ENCODE peak calls at places on chromosomes 1 and 21, in four cellular contexts. One of them, this sample, is unnamed.

GRCh38 chr1:166915941-166916340 is 39.9 kb upstream of the TADA1 start:
- DNase-seq in iris pigment epithelial cell: peak
- DNase-seq in memory B cell: no peak
- DNase-seq in amniotic stem cell: no peak
- DNase-seq in this sample: no peak

GRCh38 chr1:192350351-192350750 is 33.6 kb downstream of the RGS21 start:
- DNase-seq in iris pigment epithelial cell: no peak
- DNase-seq in memory B cell: no peak
- DNase-seq in amniotic stem cell: no peak
- DNase-seq in this sample: no peak

GRCh38 chr1:68782890-68783289 is 286.0 kb upstream of the DEPDC1 start:
- DNase-seq in memory B cell: no peak
- DNase-seq in iris pigment epithelial cell: no peak
- DNase-seq in amniotic stem cell: no peak
- DNase-seq in this sample: no peak

GRCh38 chr1:20413136-20413790 is 72.7 kb downstream of the CAMK2N1 start:
- DNase-seq in memory B cell: no peak
- DNase-seq in amniotic stem cell: no peak
- DNase-seq in iris pigment epithelial cell: no peak
- DNase-seq in this sample: no peak

GRCh38 chr1:91282695-91283420 is 121.8 kb downstream of the HFM1 start:
- DNase-seq in iris pigment epithelial cell: peak
- DNase-seq in amniotic stem cell: peak
- DNase-seq in memory B cell: peak
- DNase-seq in this sample: no peak

GRCh38 chr21:37437376-37438080 is 71.0 kb downstream of the DYRK1A start:
- DNase-seq in iris pigment epithelial cell: peak
- DNase-seq in amniotic stem cell: no peak
- DNase-seq in memory B cell: no peak
- DNase-seq in this sample: no peak

GRCh38 chr1:5744911-5745431 is 247.3 kb downstream of the NPHP4 start:
- DNase-seq in memory B cell: no peak
- DNase-seq in iris pigment epithelial cell: no peak
- DNase-seq in amniotic stem cell: no peak
- DNase-seq in this sample: no peak

GRCh38 chr1:162020145-162020544 is 3.5 kb downstream of the OLFML2B start:
- DNase-seq in iris pigment epithelial cell: no peak
- DNase-seq in amniotic stem cell: no peak
- DNase-seq in memory B cell: no peak
- DNase-seq in this sample: no peak

GRCh38 chr1:17438176-17438976 is 1.1 kb downstream of the RCC2 start:
- DNase-seq in memory B cell: peak
- DNase-seq in amniotic stem cell: no peak
- DNase-seq in iris pigment epithelial cell: peak
- DNase-seq in this sample: no peak

GRCh38 chr1:23169727-23170335 is 1.2 kb upstream of the LUZP1 start:
- DNase-seq in memory B cell: peak
- DNase-seq in amniotic stem cell: no peak
- DNase-seq in iris pigment epithelial cell: peak
- DNase-seq in this sample: peak

GRCh38 chr1:88685239-88685604 is 1.1 kb downstream of the PKN2 start:
- DNase-seq in iris pigment epithelial cell: no peak
- DNase-seq in memory B cell: no peak
- DNase-seq in amniotic stem cell: no peak
- DNase-seq in this sample: no peak

GRCh38 chr1:5704785-5705514 is 287.3 kb downstream of the NPHP4 start:
- DNase-seq in iris pigment epithelial cell: no peak
- DNase-seq in memory B cell: no peak
- DNase-seq in amniotic stem cell: no peak
- DNase-seq in this sample: no peak

GRCh38 chr1:61641171-61641570 is 83.8 kb downstream of the TM2D1 start:
- DNase-seq in iris pigment epithelial cell: no peak
- DNase-seq in memory B cell: no peak
- DNase-seq in amniotic stem cell: no peak
- DNase-seq in this sample: no peak

GRCh38 chr1:59199734-59200376 is 97.0 kb upstream of the FGGY start:
- DNase-seq in memory B cell: no peak
- DNase-seq in iris pigment epithelial cell: no peak
- DNase-seq in amniotic stem cell: no peak
- DNase-seq in this sample: no peak

GRCh38 chr1:998905-999796 is 746 bp downstream of the HES4 start:
- DNase-seq in amniotic stem cell: no peak
- DNase-seq in iris pigment epithelial cell: peak
- DNase-seq in memory B cell: peak
- DNase-seq in this sample: peak

GRCh38 chr1:197444754-197445153 is 176.7 kb downstream of the CRB1 start:
- DNase-seq in iris pigment epithelial cell: peak
- DNase-seq in amniotic stem cell: no peak
- DNase-seq in memory B cell: no peak
- DNase-seq in this sample: no peak

GRCh38 chr1:211488641-211489040 is 3.3 kb downstream of the RD3 start:
- DNase-seq in iris pigment epithelial cell: no peak
- DNase-seq in amniotic stem cell: no peak
- DNase-seq in memory B cell: no peak
- DNase-seq in this sample: no peak

GRCh38 chr1:240611619-240612490 is at the start of gene GREM2:
- DNase-seq in amniotic stem cell: peak
- DNase-seq in memory B cell: no peak
- DNase-seq in iris pigment epithelial cell: peak
- DNase-seq in this sample: no peak

GRCh38 chr1:32893198-32894018 is 7.1 kb downstream of the HPCA start:
- DNase-seq in amniotic stem cell: no peak
- DNase-seq in iris pigment epithelial cell: peak
- DNase-seq in memory B cell: no peak
- DNase-seq in this sample: no peak

GRCh38 chr21:36694593-36695282 is 4.2 kb upstream of the SIM2 start:
- DNase-seq in iris pigment epithelial cell: no peak
- DNase-seq in memory B cell: no peak
- DNase-seq in amniotic stem cell: no peak
- DNase-seq in this sample: no peak

GRCh38 chr1:2561898-2562895 is 6.0 kb downstream of the TNFRSF14 start:
- DNase-seq in iris pigment epithelial cell: no peak
- DNase-seq in amniotic stem cell: no peak
- DNase-seq in memory B cell: no peak
- DNase-seq in this sample: peak

This sample was measured in osteocyte.